ENCODE peak calls at places on chromosomes 11 and 22, in eight cellular contexts. T is heart left ventricle, K is heart right ventricle, B is IMR-90, C is H1, D is endothelial cell of umbilical vein, Q is dorsolateral prefrontal cortex, F is body of pancreas. L is an unnamed sample.

GRCh38 chr11:13297917-13298356 is 20.3 kb downstream of the BMAL1 start:
- DNase-seq in T (no peak), K (no peak), B (no peak), C (no peak), D (no peak), Q (no peak), F (no peak), L (no peak)

GRCh38 chr11:95074806-95075563 is 8.3 kb downstream of the SRSF8 start:
- DNase-seq in T (peak), K (peak), B (no peak), C (no peak), D (peak), Q (no peak), F (peak), L (no peak)

GRCh38 chr11:36564376-36565032 is 3.3 kb upstream of the RAG1 start:
- DNase-seq in T (peak), K (peak), B (peak), C (no peak), D (peak), Q (no peak), F (peak), L (peak)

GRCh38 chr11:64558065-64558745 is 32.8 kb upstream of the SLC22A12 start:
- DNase-seq in T (no peak), K (no peak), B (no peak), C (no peak), D (no peak), Q (no peak), F (peak), L (no peak)

GRCh38 chr11:110447897-110448522 is 18.3 kb downstream of the FDX1 start:
- DNase-seq in T (no peak), K (no peak), B (no peak), C (no peak), D (peak), Q (no peak), F (no peak), L (no peak)

GRCh38 chr11:133040289-133040893 is 491.9 kb downstream of the OPCML start:
- DNase-seq in T (no peak), K (no peak), B (peak), C (peak), D (no peak), Q (no peak), F (no peak), L (no peak)

GRCh38 chr11:110356769-110357671 is 60.6 kb upstream of the RDX start:
- DNase-seq in T (no peak), K (no peak), B (peak), C (no peak), D (peak), Q (no peak), F (peak), L (no peak)

GRCh38 chr11:127610787-127611186 is 610.2 kb upstream of the KIRREL3 start:
- DNase-seq in T (no peak), K (no peak), B (no peak), C (no peak), D (no peak), Q (no peak), F (no peak), L (no peak)

GRCh38 chr11:116990061-116990473 is 108.2 kb downstream of the SIK3 start:
- DNase-seq in T (peak), K (peak), B (peak), C (no peak), D (no peak), Q (no peak), F (peak), L (peak)

GRCh38 chr11:45073575-45074225 is 72.7 kb upstream of the PRDM11 start:
- DNase-seq in T (no peak), K (no peak), B (no peak), C (no peak), D (no peak), Q (no peak), F (no peak), L (no peak)

GRCh38 chr11:11148104-11148509 is 204.9 kb downstream of the CSNK2A3 start:
- DNase-seq in T (peak), K (peak), B (peak), C (peak), D (no peak), Q (no peak), F (peak), L (peak)

GRCh38 chr22:40928657-40929056 is 22.5 kb upstream of the RBX1 start:
- DNase-seq in T (no peak), K (no peak), B (no peak), C (no peak), D (peak), Q (no peak), F (no peak), L (no peak)

GRCh38 chr11:103125462-103125861 is 16.2 kb downstream of the DYNC2H1 start:
- DNase-seq in T (no peak), K (no peak), B (no peak), C (no peak), D (no peak), Q (no peak), F (no peak), L (no peak)

GRCh38 chr11:132632641-132633124 is 899.6 kb downstream of the OPCML start:
- DNase-seq in T (no peak), K (peak), B (peak), C (no peak), D (peak), Q (no peak), F (no peak), L (peak)

GRCh38 chr22:23119492-23120414 is 22.0 kb downstream of the RSPH14 start:
- DNase-seq in T (no peak), K (no peak), B (no peak), C (no peak), D (peak), Q (no peak), F (no peak), L (no peak)

GRCh38 chr11:14059491-14059890 is 97.0 kb downstream of the SPON1 start:
- DNase-seq in T (peak), K (peak), B (no peak), C (no peak), D (no peak), Q (no peak), F (no peak), L (no peak)

GRCh38 chr11:65917434-65918210 is 1.2 kb downstream of the C11orf68 start:
- DNase-seq in T (no peak), K (no peak), B (no peak), C (no peak), D (no peak), Q (no peak), F (no peak), L (no peak)

GRCh38 chr11:92423133-92423532 is 198.5 kb downstream of the FAT3 start:
- DNase-seq in T (no peak), K (no peak), B (peak), C (no peak), D (no peak), Q (no peak), F (no peak), L (no peak)

GRCh38 chr11:134228625-134229024 is 4.2 kb downstream of the VPS26B start:
- DNase-seq in T (no peak), K (no peak), B (no peak), C (no peak), D (no peak), Q (no peak), F (no peak), L (peak)

GRCh38 chr11:96119211-96119610 is 195.3 kb upstream of the MTMR2 start:
- DNase-seq in T (no peak), K (no peak), B (no peak), C (no peak), D (no peak), Q (no peak), F (no peak), L (no peak)

GRCh38 chr22:32311551-32312071 is 46.1 kb upstream of the RFPL3 start:
- DNase-seq in T (no peak), K (no peak), B (no peak), C (no peak), D (no peak), Q (no peak), F (no peak), L (no peak)

GRCh38 chr22:50739894-50740293 is 1.9 kb downstream of the ACR start:
- DNase-seq in T (no peak), K (no peak), B (no peak), C (no peak), D (no peak), Q (no peak), F (peak), L (no peak)

GRCh38 chr11:61378713-61379313 is 13.6 kb upstream of the TMEM216 start:
- DNase-seq in T (no peak), K (no peak), B (peak), C (no peak), D (no peak), Q (no peak), F (no peak), L (peak)

GRCh38 chr11:62545437-62546243 is 966 bp downstream of the AHNAK start:
- DNase-seq in T (peak), K (peak), B (peak), C (peak), D (peak), Q (no peak), F (peak), L (peak)

GRCh38 chr11:123255909-123256308 is 60.9 kb upstream of the CLMP start:
- DNase-seq in T (no peak), K (no peak), B (no peak), C (no peak), D (no peak), Q (no peak), F (no peak), L (no peak)

GRCh38 chr11:73330569-73331093 is 22.6 kb downstream of the ARHGEF17 start:
- DNase-seq in T (no peak), K (no peak), B (peak), C (no peak), D (peak), Q (no peak), F (no peak), L (no peak)

GRCh38 chr11:85685131-85685819 is 720 bp downstream of the CCDC89 start:
- DNase-seq in T (peak), K (peak), B (peak), C (no peak), D (no peak), Q (peak), F (no peak), L (no peak)

GRCh38 chr11:44960200-44960845 is 9.6 kb upstream of the TP53I11 start:
- DNase-seq in T (no peak), K (no peak), B (no peak), C (no peak), D (no peak), Q (no peak), F (no peak), L (no peak)

GRCh38 chr22:28911777-28912669 is 28.7 kb downstream of the ZNRF3 start:
- DNase-seq in T (no peak), K (no peak), B (peak), C (no peak), D (no peak), Q (no peak), F (peak), L (no peak)

GRCh38 chr11:19201737-19202605 is at the start of gene CSRP3:
- DNase-seq in T (peak), K (peak), B (peak), C (no peak), D (no peak), Q (no peak), F (no peak), L (no peak)

GRCh38 chr22:33578752-33579151 is 341.5 kb downstream of the LARGE1 start:
- DNase-seq in T (no peak), K (no peak), B (no peak), C (no peak), D (no peak), Q (no peak), F (no peak), L (no peak)

GRCh38 chr11:18790820-18791174 is 801 bp downstream of the PTPN5 start:
- DNase-seq in T (no peak), K (no peak), B (no peak), C (no peak), D (no peak), Q (no peak), F (no peak), L (no peak)

GRCh38 chr11:44145011-44145777 is 49.7 kb downstream of the EXT2 start:
- DNase-seq in T (no peak), K (no peak), B (peak), C (no peak), D (no peak), Q (no peak), F (no peak), L (peak)

GRCh38 chr11:45030778-45031177 is 80.1 kb upstream of the TP53I11 start:
- DNase-seq in T (no peak), K (no peak), B (no peak), C (no peak), D (no peak), Q (no peak), F (no peak), L (no peak)

GRCh38 chr22:49785841-49786451 is 41.7 kb downstream of the BRD1 start:
- DNase-seq in T (no peak), K (no peak), B (no peak), C (no peak), D (peak), Q (no peak), F (no peak), L (no peak)

GRCh38 chr22:38246692-38247091 is 26.1 kb downstream of the TMEM184B start:
- DNase-seq in T (peak), K (peak), B (no peak), C (no peak), D (no peak), Q (peak), F (peak), L (no peak)

GRCh38 chr11:67356867-67357561 is 3.7 kb upstream of the POLD4 start:
- DNase-seq in T (peak), K (peak), B (peak), C (no peak), D (peak), Q (peak), F (peak), L (peak)

GRCh38 chr22:45831394-45831793 is 145.6 kb downstream of the WNT7B start:
- DNase-seq in T (no peak), K (no peak), B (peak), C (no peak), D (peak), Q (no peak), F (no peak), L (peak)
- TF ChIP-seq CTCF in T (peak), K (peak), B (peak), C (no peak), D (peak), Q (peak), F (peak), L (peak)

DNA sequence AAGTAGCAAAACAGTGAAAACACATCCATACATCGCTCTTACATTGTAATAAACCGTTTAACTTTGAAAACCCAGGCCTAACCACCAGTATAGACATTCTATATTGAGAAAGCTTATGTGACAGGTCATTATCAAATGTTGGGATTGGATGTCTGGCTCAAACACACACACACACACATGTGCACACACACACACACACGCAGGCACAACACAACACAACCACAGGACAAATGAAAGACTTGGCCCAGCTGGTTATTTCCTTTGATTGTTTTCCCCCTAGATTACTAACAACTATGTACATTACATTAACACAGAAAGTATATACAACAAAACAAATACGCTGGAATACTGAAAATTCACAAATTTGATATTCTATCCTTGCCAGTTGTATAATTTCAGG is 119.7 kb downstream of the APOL5 start:
- DNase-seq in T (no peak), K (no peak), B (no peak), C (no peak), D (peak), Q (no peak), F (no peak), L (no peak)
- H3K4me3 ChIP-seq in T (no peak), K (no peak), B (no peak), C (no peak), D (peak), Q (peak), F (no peak), L (peak)

DNA sequence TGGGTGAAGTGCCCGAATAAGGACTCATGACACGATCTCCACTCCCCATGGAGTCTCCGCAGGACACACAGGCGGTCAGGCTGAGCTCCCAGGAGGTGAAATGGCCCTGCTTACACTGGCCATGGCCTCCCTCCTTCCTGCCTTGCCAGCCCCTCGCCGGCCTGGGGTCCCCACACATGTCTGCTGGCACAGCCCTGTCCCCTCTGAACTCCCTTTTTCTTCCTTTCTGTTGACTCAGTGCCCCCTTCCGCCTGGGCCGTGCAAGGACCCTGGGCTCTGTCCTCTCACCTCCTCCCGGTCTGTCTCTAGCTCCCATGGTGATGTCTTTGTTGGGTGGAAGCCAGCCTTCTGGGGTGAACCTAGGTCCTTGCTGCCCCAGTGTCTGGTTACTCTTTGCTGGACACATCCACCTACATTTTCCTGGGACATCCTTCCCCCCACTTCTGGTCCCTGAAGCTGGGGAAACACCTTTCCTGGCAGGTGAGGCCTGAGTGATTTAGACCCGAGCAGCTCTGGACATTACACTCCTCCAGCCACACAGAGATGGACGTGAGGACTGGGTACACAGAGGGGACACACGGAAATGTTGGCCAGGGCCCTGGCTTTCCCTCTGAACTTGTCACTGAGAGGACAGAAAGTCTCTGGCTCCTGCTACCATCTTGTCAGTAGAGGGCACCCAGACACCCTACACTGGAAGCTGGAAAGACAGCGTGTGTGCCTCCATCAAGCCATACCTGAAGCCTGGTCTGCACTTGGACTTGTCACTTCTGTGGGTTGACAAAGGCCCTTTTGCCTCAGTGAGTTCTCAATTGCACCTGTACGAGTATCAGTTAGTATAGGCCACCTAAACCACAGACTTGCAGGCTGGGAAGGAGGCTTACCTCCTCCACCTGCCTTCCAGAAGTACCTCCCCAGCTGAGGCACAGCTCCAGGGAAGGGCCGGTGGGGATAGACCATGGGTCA is 864.3 kb downstream of the TBC1D22A start:
- DNase-seq in T (no peak), K (no peak), B (no peak), C (no peak), D (no peak), Q (no peak), F (no peak), L (no peak)
- TF ChIP-seq CTCF in T (no peak), K (no peak), B (no peak), C (peak), D (no peak), Q (no peak), F (no peak), L (no peak)

DNA sequence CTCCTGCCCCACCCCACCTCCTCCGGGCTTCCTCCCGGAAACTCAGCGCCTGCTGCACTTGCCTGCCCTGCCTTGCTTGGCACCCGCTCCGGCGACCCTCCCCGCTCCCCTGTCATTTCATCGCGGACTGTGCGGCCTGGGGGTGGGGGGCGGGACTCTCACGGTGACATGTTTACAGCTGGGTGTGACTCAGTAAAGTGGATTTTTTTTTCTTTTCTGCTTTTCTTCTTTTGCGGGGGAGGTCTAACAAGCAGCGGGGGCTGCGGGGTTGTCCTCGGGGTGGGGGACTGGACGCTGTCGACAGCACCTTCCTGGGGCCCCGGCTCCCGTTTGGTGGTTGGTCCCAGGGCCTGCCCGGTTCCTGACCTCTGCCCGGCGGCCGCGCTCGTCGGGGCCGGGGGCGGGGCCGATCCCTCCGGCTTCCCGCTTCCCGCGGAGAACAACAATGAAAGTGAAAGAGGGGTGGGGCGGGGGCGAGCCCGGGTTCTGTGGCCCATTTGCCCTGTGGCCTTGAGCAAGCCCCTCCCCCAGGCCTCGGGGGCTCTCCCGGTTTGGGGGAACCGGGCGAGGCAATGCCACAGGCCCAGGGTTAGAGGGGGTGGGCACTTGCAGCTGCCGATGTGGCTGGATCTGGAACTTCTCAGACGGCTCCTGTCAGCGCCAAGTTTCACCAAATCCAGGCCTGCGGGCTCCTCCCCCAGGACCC is 976 bp upstream of the MDK start:
- DNase-seq in T (peak), K (peak), B (no peak), C (no peak), D (peak), Q (no peak), F (peak), L (peak)
- H3K4me3 ChIP-seq in T (peak), K (peak), B (peak), C (peak), D (peak), Q (peak), F (peak), L (peak)

GRCh38 chr11:3119141-3119821 is 45.8 kb downstream of the OSBPL5 start:
- DNase-seq in T (no peak), K (no peak), B (no peak), C (no peak), D (no peak), Q (no peak), F (no peak), L (no peak)
- TF ChIP-seq CTCF in T (no peak), K (no peak), B (no peak), C (no peak), D (no peak), Q (no peak), F (no peak), L (no peak)

GRCh38 chr11:26992031-26992541 is 1.8 kb upstream of the FIBIN start:
- DNase-seq in T (no peak), K (no peak), B (peak), C (no peak), D (no peak), Q (no peak), F (no peak), L (peak)

GRCh38 chr11:26996056-26996455 is 2.1 kb downstream of the FIBIN start:
- DNase-seq in T (no peak), K (no peak), B (no peak), C (no peak), D (no peak), Q (no peak), F (no peak), L (no peak)

GRCh38 chr11:26994579-26995210 is 783 bp downstream of the FIBIN start:
- DNase-seq in T (no peak), K (no peak), B (no peak), C (no peak), D (no peak), Q (no peak), F (peak), L (no peak)

GRCh38 chr11:26993965-26994446 is at the start of gene FIBIN:
- DNase-seq in T (peak), K (peak), B (peak), C (no peak), D (no peak), Q (peak), F (peak), L (peak)
- H3K4me3 ChIP-seq in T (peak), K (peak), B (peak), C (peak), D (no peak), Q (peak), F (no peak), L (peak)

GRCh38 chr11:34653851-34654490 is 33.1 kb downstream of the EHF start:
- DNase-seq in T (no peak), K (no peak), B (peak), C (no peak), D (no peak), Q (no peak), F (peak), L (peak)
- TF ChIP-seq CTCF in T (no peak), K (peak), B (peak), C (no peak), D (no peak), Q (no peak), F (peak), L (no peak)

DNA sequence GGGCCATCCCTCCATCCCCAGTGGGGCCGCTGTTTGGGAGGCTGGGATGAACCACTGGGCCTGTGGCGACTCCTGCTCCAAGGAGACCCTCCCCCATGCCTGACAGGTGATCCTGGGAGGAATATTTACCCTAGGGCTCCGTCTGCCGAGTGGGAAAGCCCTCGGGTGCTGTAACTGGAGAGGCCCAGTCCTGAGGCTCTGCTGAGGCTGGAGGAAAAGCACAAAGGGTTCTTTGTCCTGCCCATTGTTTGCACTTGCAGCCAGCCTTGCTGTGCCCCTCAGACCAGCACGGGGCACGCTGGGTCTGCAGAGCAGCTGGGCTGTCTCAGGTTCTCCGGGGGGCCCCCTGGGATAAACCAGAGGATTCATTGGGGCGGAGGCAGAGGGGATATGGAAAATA is 321.1 kb downstream of the MN1 start:
- DNase-seq in T (no peak), K (no peak), B (no peak), C (no peak), D (no peak), Q (peak), F (no peak), L (no peak)
- H3K4me3 ChIP-seq in T (no peak), K (no peak), B (no peak), C (no peak), D (no peak), Q (no peak), F (no peak), L (no peak)

L was measured in astrocyte of the spinal cord.